ENCODE peak calls at places on chromosomes 5 and 9, in seven cellular contexts. V is bronchial epithelial cell, C is anterior cingulate cortex, Z is AG20443, E is renal cortical epithelial cell, W is H1, P is T follicular helper cell. J is an unnamed sample.

GRCh38 chr9:38682713-38683112 is 37.2 kb downstream of the FAM240B start:
- DNase-seq in V (peak; percentile 96), C (no peak), Z (no peak), E (peak; percentile 97), W (no peak), P (no peak), J (peak; percentile 90)

GRCh38 chr5:132224721-132225120 is 2.9 kb downstream of the P4HA2 start:
- DNase-seq in V (no peak), C (no peak), Z (peak; percentile 38), E (no peak), W (no peak), P (no peak), J (peak; percentile 13)

GRCh38 chr9:129174724-129175514 is 3.1 kb downstream of the IER5L start:
- DNase-seq in V (peak; percentile 49), C (peak; percentile 50), Z (peak; percentile 89), E (peak; percentile 62), W (no peak), P (no peak), J (peak; percentile 80)

GRCh38 chr5:142548739-142549275 is 137.1 kb downstream of the FGF1 start:
- DNase-seq in V (peak; percentile 94), C (peak; percentile 41), Z (peak; percentile 88), E (peak; percentile 96), W (peak; percentile 78), P (no peak), J (peak; percentile 97)

GRCh38 chr9:122016789-122017188 is 76.3 kb downstream of the TTLL11 start:
- DNase-seq in V (no peak), C (peak; percentile 18), Z (no peak), E (no peak), W (no peak), P (no peak), J (peak; percentile 15)

GRCh38 chr9:122213589-122214413 is 15.0 kb downstream of the LHX6 start:
- DNase-seq in V (peak; percentile 67), C (no peak), Z (peak; percentile 56), E (no peak), W (peak; percentile 87), P (no peak), J (no peak)

GRCh38 chr9:108468364-108468763 is 387.4 kb downstream of the ACTL7B start:
- DNase-seq in V (peak; percentile 52), C (no peak), Z (no peak), E (peak; percentile 50), W (peak; percentile 17), P (no peak), J (peak; percentile 78)

GRCh38 chr5:167912944-167913343 is 378.5 kb upstream of the WWC1 start:
- DNase-seq in V (no peak), C (no peak), Z (no peak), E (no peak), W (no peak), P (no peak), J (no peak)

GRCh38 chr9:20303066-20303465 is 319.2 kb downstream of the MLLT3 start:
- DNase-seq in V (no peak), C (no peak), Z (no peak), E (no peak), W (no peak), P (no peak), J (no peak)

J was measured in MCF 10A.